ENCODE peak calls at places on chromosomes 13 and 19, in seven cellular contexts. V is tibial nerve, T is lower leg skin, G is GM13977, P is cardiac fibroblast, O is HFFc6, M is GM23338. W is an unnamed sample.

GRCh38 chr13:51632643-51633357 is 48.5 kb downstream of the WDFY2 start:
- DNase-seq in O (no peak), M (peak), P (no peak), V (no peak), G (no peak), T (no peak), W (no peak)

GRCh38 chr19:39951686-39952085 is 17.3 kb upstream of the FCGBP start:
- DNase-seq in G (no peak), M (no peak), V (no peak), P (peak), T (no peak), O (peak), W (no peak)

GRCh38 chr19:52599241-52599640 is 29.2 kb downstream of the ZNF701 start:
- DNase-seq in V (no peak), T (no peak), P (no peak), G (no peak), O (no peak), M (peak), W (no peak)

GRCh38 chr19:29767039-29767735 is 44.6 kb upstream of the CCNE1 start:
- DNase-seq in P (no peak), T (no peak), M (no peak), V (no peak), O (no peak), G (no peak), W (no peak)

GRCh38 chr13:44713793-44714469 is 137.8 kb upstream of the TSC22D1 start:
- DNase-seq in M (no peak), G (no peak), P (peak), O (peak), V (peak), T (no peak), W (no peak)

GRCh38 chr19:41893899-41894298 is 10.9 kb downstream of the ARHGEF1 start:
- DNase-seq in M (peak), P (peak), V (no peak), T (no peak), O (no peak), G (no peak), W (peak)

GRCh38 chr19:13076787-13077186 is 25.9 kb downstream of the LYL1 start:
- DNase-seq in T (no peak), V (no peak), G (no peak), M (no peak), P (no peak), O (no peak), W (no peak)

GRCh38 chr19:36436531-36436930 is 18.1 kb upstream of the ZFP82 start:
- DNase-seq in G (no peak), V (no peak), M (peak), O (no peak), P (peak), T (no peak), W (no peak)

GRCh38 chr13:27080018-27080948 is 91.3 kb downstream of the USP12 start:
- DNase-seq in P (no peak), V (no peak), O (no peak), G (no peak), M (no peak), T (no peak), W (no peak)

GRCh38 chr13:46097015-46097414 is 7.8 kb downstream of the CPB2 start:
- DNase-seq in V (no peak), M (no peak), T (no peak), G (no peak), P (peak), O (no peak), W (no peak)

GRCh38 chr13:66087149-66087780 is 1142.9 kb downstream of the PCDH9 start:
- DNase-seq in V (no peak), O (no peak), T (no peak), M (no peak), P (no peak), G (no peak), W (no peak)

GRCh38 chr19:46784262-46785053 is 3.9 kb downstream of the SLC1A5 start:
- DNase-seq in M (peak), O (peak), P (peak), G (peak), T (peak), V (peak), W (peak)

GRCh38 chr13:35874704-35875103 is 256.5 kb downstream of the DCLK1 start:
- DNase-seq in M (no peak), T (peak), G (no peak), P (no peak), O (no peak), V (no peak), W (no peak)

GRCh38 chr19:12791345-12792047 is at the start of gene JUNB:
- DNase-seq in V (peak), M (peak), G (peak), T (peak), O (peak), P (peak), W (peak)

GRCh38 chr19:48671456-48671995 is 1.3 kb downstream of the NTN5 start:
- DNase-seq in M (no peak), V (no peak), G (no peak), T (no peak), O (no peak), P (no peak), W (no peak)

GRCh38 chr13:36430247-36431203 is 1.8 kb upstream of the CCNA1 start:
- DNase-seq in V (no peak), M (peak), T (no peak), P (peak), G (no peak), O (no peak), W (no peak)

GRCh38 chr19:28971011-28971410 is 241.9 kb downstream of the UQCRFS1 start:
- DNase-seq in O (no peak), T (no peak), G (no peak), P (peak), M (no peak), V (no peak), W (no peak)

GRCh38 chr13:98480915-98481510 is 95.9 kb downstream of the STK24 start:
- DNase-seq in P (peak), O (peak), T (peak), G (peak), V (no peak), M (no peak), W (peak)

GRCh38 chr13:67014399-67014798 is 215.7 kb downstream of the PCDH9 start:
- DNase-seq in M (no peak), O (no peak), G (no peak), T (no peak), P (no peak), V (no peak), W (no peak)

GRCh38 chr19:5864725-5865486 is 5.4 kb downstream of the FUT5 start:
- DNase-seq in M (peak), G (no peak), P (no peak), O (no peak), T (no peak), V (no peak), W (no peak)
- TF ChIP-seq CTCF in M (peak), G (no peak), P (peak), O (peak), T (no peak), V (peak), W (no peak)

GRCh38 chr13:31204592-31204991 is 4.8 kb downstream of the B3GLCT start:
- DNase-seq in P (peak), V (no peak), G (no peak), M (no peak), O (peak), T (no peak), W (peak)

GRCh38 chr13:31209172-31209818 is 9.5 kb downstream of the B3GLCT start:
- DNase-seq in G (no peak), O (no peak), T (no peak), M (peak), P (peak), V (peak), W (peak)

GRCh38 chr13:31207630-31208549 is 8.1 kb downstream of the B3GLCT start:
- DNase-seq in P (peak), T (no peak), O (peak), G (no peak), M (no peak), V (no peak), W (no peak)

GRCh38 chr13:31209819-31210209 is 10.0 kb downstream of the B3GLCT start:
- DNase-seq in P (no peak), G (no peak), T (no peak), O (no peak), V (no peak), M (no peak), W (no peak)

GRCh38 chr13:31208554-31209122 is 8.9 kb downstream of the B3GLCT start:
- DNase-seq in G (no peak), V (no peak), O (no peak), P (no peak), M (no peak), T (no peak), W (no peak)
- TF ChIP-seq CTCF in G (no peak), V (no peak), O (no peak), P (no peak), M (no peak), T (no peak), W (no peak)

GRCh38 chr13:100442095-100442832 is 146.3 kb downstream of the GGACT start:
- DNase-seq in T (no peak), P (no peak), V (no peak), M (peak), O (no peak), G (no peak), W (no peak)
- TF ChIP-seq CTCF in T (no peak), P (no peak), V (no peak), M (peak), O (peak), G (peak), W (no peak)

DNA sequence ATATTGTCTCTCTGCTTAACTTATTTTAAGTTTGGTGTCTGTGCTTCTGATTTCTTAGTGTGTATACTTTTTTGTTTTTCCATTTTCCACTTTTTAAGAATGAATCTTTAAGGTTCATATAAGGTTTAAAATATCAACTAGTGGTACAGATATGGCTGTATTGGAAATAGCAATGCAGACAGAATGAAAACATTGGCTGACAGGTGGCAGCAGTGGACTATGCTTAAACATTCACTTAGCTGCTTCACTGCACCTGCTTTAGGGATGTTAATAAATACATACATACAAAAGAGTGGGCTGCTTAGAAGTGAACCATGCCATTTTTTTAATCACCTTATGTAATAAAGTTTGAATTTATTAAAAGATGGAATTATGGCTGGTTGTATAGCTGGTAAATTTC is 27.3 kb downstream of the TM9SF2 start:
- DNase-seq in T (no peak), P (no peak), O (no peak), G (peak), M (no peak), V (no peak), W (peak)
- TF ChIP-seq CTCF in T (no peak), P (no peak), O (peak), G (peak), M (peak), V (no peak), W (no peak)

GRCh38 chr13:106814389-106814903 is 246.5 kb upstream of the ARGLU1 start:
- DNase-seq in T (no peak), G (no peak), P (no peak), O (no peak), V (no peak), M (no peak), W (no peak)
- TF ChIP-seq CTCF in T (no peak), G (no peak), P (no peak), O (no peak), V (no peak), M (no peak), W (no peak)

GRCh38 chr13:83532809-83533208 is 349.5 kb downstream of the SLITRK1 start:
- DNase-seq in M (no peak), V (no peak), P (no peak), T (no peak), O (no peak), G (no peak), W (no peak)

GRCh38 chr13:83536941-83537340 is 345.3 kb downstream of the SLITRK1 start:
- DNase-seq in P (no peak), G (no peak), M (no peak), O (peak), V (no peak), T (no peak), W (no peak)

GRCh38 chr13:83536153-83536552 is 346.1 kb downstream of the SLITRK1 start:
- DNase-seq in T (no peak), O (no peak), M (no peak), V (no peak), G (no peak), P (no peak), W (no peak)

DNA sequence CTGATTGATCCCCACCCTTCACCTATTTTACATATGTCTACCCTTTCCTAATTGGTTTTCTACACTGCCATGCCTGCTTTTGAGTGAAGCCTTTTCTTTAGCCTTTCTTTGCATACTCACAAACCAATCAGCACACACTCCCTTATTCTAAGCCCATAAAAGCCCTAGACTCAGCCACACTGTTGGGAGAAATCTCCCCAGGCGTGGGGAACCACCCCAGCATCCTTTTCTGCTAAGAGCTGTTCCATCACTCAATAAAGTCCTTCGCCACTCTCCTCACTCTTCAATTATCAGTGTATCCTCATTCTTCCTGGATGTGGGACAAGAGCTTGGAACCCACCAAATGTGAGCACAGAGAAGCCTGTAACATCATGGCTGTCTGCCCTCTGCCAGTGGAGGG is 343.6 kb downstream of the SLITRK1 start:
- DNase-seq in P (no peak), O (no peak), M (no peak), V (no peak), T (no peak), G (no peak), W (no peak)
- TF ChIP-seq CTCF in P (no peak), O (no peak), M (no peak), V (no peak), T (no peak), G (no peak), W (no peak)

DNA sequence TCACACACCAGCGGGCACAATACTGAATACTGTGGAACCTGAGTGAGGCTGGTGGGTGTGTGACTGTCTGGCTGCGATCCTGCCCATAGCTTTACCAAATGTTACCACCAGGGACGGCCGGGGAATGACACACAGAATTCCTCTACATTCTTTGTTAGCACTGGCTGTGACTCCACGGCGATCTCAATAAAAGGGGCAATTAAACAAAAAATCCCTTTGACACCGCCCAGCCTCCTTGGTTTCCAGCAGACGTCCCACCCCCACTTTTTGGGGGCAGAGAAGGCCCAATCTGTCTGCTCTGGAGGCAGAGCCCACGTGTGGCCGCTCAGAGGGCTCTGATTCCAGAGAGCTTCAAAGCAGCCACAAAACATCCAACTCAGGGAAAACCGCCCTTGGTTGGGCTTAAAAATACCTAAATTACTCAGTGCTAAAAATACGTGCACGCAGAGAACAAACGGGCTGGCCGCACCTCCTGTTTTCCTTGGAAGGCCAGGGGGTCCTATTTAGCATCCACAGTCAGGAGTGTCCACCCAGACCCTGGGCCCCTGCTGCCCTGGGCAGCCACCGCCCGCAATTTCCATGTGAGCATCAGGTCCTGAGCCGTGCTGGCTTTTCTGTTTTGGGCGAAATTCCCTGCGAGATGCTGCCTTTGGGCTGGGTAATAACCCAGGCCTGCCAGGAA is 47.8 kb downstream of the GADD45B start:
- DNase-seq in O (peak), G (no peak), M (peak), T (no peak), P (peak), V (no peak), W (no peak)
- TF ChIP-seq CTCF in O (peak), G (no peak), M (peak), T (no peak), P (peak), V (no peak), W (no peak)

DNA sequence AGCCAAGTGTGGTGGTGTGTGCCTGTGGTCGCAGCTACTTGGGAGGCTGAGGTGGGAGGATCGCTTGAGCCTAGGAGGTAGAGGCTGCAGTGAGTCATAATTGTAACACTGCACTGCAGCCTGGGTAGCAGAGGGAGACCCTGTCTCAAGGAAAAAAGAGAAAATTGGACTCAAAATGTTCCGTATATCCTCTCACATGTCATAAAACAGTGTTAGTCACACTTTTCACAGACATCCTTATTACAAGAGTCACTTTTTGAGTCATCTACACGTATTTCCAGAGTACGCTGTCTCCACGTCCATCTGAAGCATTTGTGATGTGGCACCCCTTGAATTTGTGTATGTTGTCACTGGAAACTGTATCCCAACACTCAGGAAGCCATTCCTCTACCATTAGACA is 133.0 kb downstream of the SIPA1L3 start:
- DNase-seq in T (no peak), P (peak), O (peak), V (no peak), M (no peak), G (no peak), W (no peak)
- TF ChIP-seq CTCF in T (no peak), P (no peak), O (no peak), V (no peak), M (no peak), G (no peak), W (no peak)

W was measured in activated CD8-positive, alpha-beta T cell treated with anti-CD3 and anti-CD28 coated beads for 36 hours.